ENCODE peak calls at places on chromosomes 3 and 15, in ten cellular contexts. H is GM06990; N is psoas muscle; G is effector memory CD4-positive, alpha-beta T cell; R is K562; T is naive thymus-derived CD4-positive, alpha-beta T cell; M is kidney; F is stomach; U is endothelial cell of umbilical vein; S is Panc1. K is an unnamed sample. For H3K36me3, the result is how much of the 10 kb centered on the place peaks cover.

GRCh38 chr15:90607361-90607760 is 77.6 kb downstream of the CRTC3 start:
- DNase-seq in N (no peak), H (no peak), T (no peak), R (no peak), F (no peak), S (no peak), U (no peak), M (no peak), G (no peak), K (no peak)

GRCh38 chr15:65675551-65675950 is 53.8 kb downstream of the SLC24A1 start:
- DNase-seq in S (no peak), H (no peak), N (no peak), R (no peak), G (no peak), T (no peak), M (no peak), U (no peak), F (no peak), K (no peak)

GRCh38 chr15:39591141-39591895 is 10.4 kb downstream of the THBS1 start:
- DNase-seq in R (no peak), F (no peak), S (no peak), N (no peak), H (no peak), G (no peak), U (peak), M (no peak), T (no peak), K (no peak)

GRCh38 chr15:88954431-88955277 is 41.5 kb upstream of the MFGE8 start:
- DNase-seq in H (peak), F (no peak), N (peak), T (no peak), R (no peak), M (peak), U (no peak), G (no peak), S (no peak), K (peak)

GRCh38 chr3:2853627-2854026 is 256.5 kb downstream of the IL5RA start:
- DNase-seq in R (peak), H (no peak), S (no peak), F (no peak), M (no peak), N (no peak), G (no peak), T (no peak), U (no peak), K (peak)

GRCh38 chr15:62798536-62798935 is 244.0 kb upstream of the TPM1 start:
- DNase-seq in N (no peak), G (no peak), R (no peak), T (no peak), M (no peak), S (no peak), U (no peak), F (no peak), H (no peak), K (no peak)

GRCh38 chr3:129184396-129184656 is 630 bp upstream of the CNBP start:
- DNase-seq in S (no peak), U (no peak), R (peak), T (no peak), G (peak), N (no peak), F (no peak), H (no peak), M (no peak), K (peak)

GRCh38 chr3:128435058-128435457 is 31.6 kb downstream of the DNAJB8 start:
- DNase-seq in R (no peak), T (no peak), F (peak), H (no peak), N (peak), U (no peak), G (no peak), M (no peak), S (no peak), K (no peak)

GRCh38 chr3:100210777-100211145 is 50.0 kb upstream of the TBC1D23 start:
- DNase-seq in H (peak), S (no peak), M (no peak), F (no peak), G (no peak), N (no peak), R (no peak), U (peak), T (peak), K (no peak)

GRCh38 chr3:183449391-183449790 is 21.0 kb upstream of the MCF2L2 start:
- DNase-seq in U (peak), F (no peak), H (no peak), G (no peak), N (no peak), R (peak), T (no peak), S (no peak), M (no peak), K (peak)

GRCh38 chr15:62506217-62506805 is 341.2 kb upstream of the C2CD4B start:
- DNase-seq in N (no peak), H (no peak), R (no peak), F (no peak), M (no peak), G (no peak), T (no peak), U (no peak), S (peak), K (no peak)

GRCh38 chr15:51727141-51727897 is 10.1 kb downstream of the LYSMD2 start:
- DNase-seq in G (no peak), H (no peak), T (no peak), R (peak), N (no peak), S (no peak), M (no peak), U (no peak), F (no peak), K (peak)

GRCh38 chr3:105827101-105827634 is 41.6 kb downstream of the CBLB start:
- DNase-seq in U (no peak), F (no peak), N (no peak), R (no peak), S (no peak), H (no peak), M (no peak), G (no peak), T (no peak), K (peak)

GRCh38 chr15:46277994-46278885 is 643.4 kb downstream of the SQOR start:
- DNase-seq in T (no peak), N (no peak), S (no peak), R (no peak), G (no peak), H (no peak), F (no peak), M (no peak), U (no peak), K (no peak)

GRCh38 chr15:48458876-48459275 is 127.6 kb downstream of the DUT start:
- DNase-seq in F (no peak), N (no peak), S (no peak), R (no peak), M (no peak), G (no peak), U (no peak), H (no peak), T (no peak), K (peak)

GRCh38 chr15:59396211-59396610 is 23.5 kb upstream of the MYO1E start:
- DNase-seq in F (no peak), M (no peak), U (no peak), N (no peak), H (no peak), G (no peak), T (no peak), R (no peak), S (no peak), K (no peak)

GRCh38 chr15:56752986-56753385 is 19.7 kb upstream of the ZNF280D start:
- DNase-seq in S (no peak), F (no peak), N (no peak), R (no peak), U (no peak), T (no peak), G (no peak), H (no peak), M (no peak), K (no peak)

GRCh38 chr3:189288348-189289235 is 116.8 kb downstream of the TPRG1 start:
- DNase-seq in R (no peak), F (no peak), N (no peak), S (no peak), G (no peak), U (no peak), M (no peak), H (peak), T (no peak), K (no peak)

GRCh38 chr3:141103503-141103902 is 52.4 kb downstream of the SPSB4 start:
- DNase-seq in U (no peak), H (no peak), R (no peak), S (no peak), M (no peak), T (no peak), F (no peak), N (no peak), G (no peak), K (no peak)

GRCh38 chr3:107082527-107082926 is 294.7 kb upstream of the CCDC54 start:
- DNase-seq in N (no peak), U (no peak), R (no peak), S (no peak), M (no peak), G (no peak), F (no peak), H (no peak), T (no peak), K (no peak)

GRCh38 chr3:186425788-186426730 is 64.0 kb upstream of the DGKG start:
- DNase-seq in G (no peak), U (no peak), S (no peak), M (no peak), H (peak), N (no peak), R (no peak), T (no peak), F (no peak), K (peak)

GRCh38 chr3:111315911-111316310 is 226.1 kb upstream of the CD96 start:
- DNase-seq in S (no peak), M (no peak), F (no peak), H (no peak), N (no peak), G (no peak), R (no peak), U (no peak), T (no peak), K (no peak)

GRCh38 chr3:135154186-135154585 is 359.1 kb downstream of the EPHB1 start:
- DNase-seq in N (no peak), U (no peak), R (no peak), M (no peak), T (no peak), G (no peak), H (no peak), S (no peak), F (no peak), K (no peak)

GRCh38 chr3:48548731-48549705 is 7.6 kb downstream of the PFKFB4 start:
- DNase-seq in M (peak), F (peak), U (peak), G (peak), R (peak), H (peak), T (peak), N (peak), S (no peak), K (peak)

GRCh38 chr3:195122261-195122660 is 148.7 kb downstream of the XXYLT1 start:
- DNase-seq in U (no peak), H (no peak), T (no peak), N (no peak), G (no peak), F (no peak), S (no peak), M (no peak), R (no peak), K (no peak)

GRCh38 chr3:87792193-87792531 is 266.6 kb downstream of the CGGBP1 start:
- DNase-seq in G (no peak), R (no peak), H (no peak), M (no peak), F (no peak), S (no peak), U (no peak), T (no peak), N (no peak), K (no peak)

GRCh38 chr3:22980346-22980745 is 222.8 kb upstream of the UBE2E2 start:
- DNase-seq in R (no peak), F (no peak), M (no peak), N (no peak), H (no peak), U (no peak), T (no peak), G (no peak), S (no peak), K (no peak)

GRCh38 chr15:57743424-57743823 is 36.9 kb downstream of the POLR2M start:
- DNase-seq in T (no peak), N (no peak), G (no peak), M (no peak), U (peak), H (no peak), R (peak), S (no peak), F (no peak), K (no peak)

GRCh38 chr3:73781536-73781935 is 156.8 kb upstream of the PDZRN3 start:
- DNase-seq in F (no peak), R (no peak), G (no peak), H (no peak), T (no peak), N (peak), U (no peak), S (no peak), M (no peak), K (no peak)

GRCh38 chr15:70508561-70509281 is 254.6 kb downstream of the UACA start:
- DNase-seq in H (no peak), M (no peak), T (no peak), R (no peak), F (no peak), N (no peak), G (no peak), U (peak), S (peak), K (no peak)

GRCh38 chr15:82942691-82943090 is 9.8 kb downstream of the HOMER2 start:
- DNase-seq in U (no peak), M (peak), H (no peak), N (peak), F (peak), S (no peak), G (no peak), T (no peak), R (no peak), K (no peak)

GRCh38 chr15:39919396-39919739 is 698 bp downstream of the GPR176 start:
- DNase-seq in U (no peak), F (no peak), N (no peak), H (no peak), T (peak), G (no peak), M (no peak), R (no peak), S (no peak), K (no peak)

GRCh38 chr3:124826703-124827102 is 60.5 kb downstream of the ITGB5 start:
- DNase-seq in F (no peak), S (peak), R (no peak), H (no peak), M (no peak), N (no peak), T (no peak), G (no peak), U (peak), K (no peak)

GRCh38 chr3:134934933-134935332 is 139.9 kb downstream of the EPHB1 start:
- DNase-seq in S (no peak), R (no peak), G (no peak), N (no peak), U (no peak), H (no peak), T (no peak), M (no peak), F (no peak), K (no peak)

GRCh38 chr3:149044329-149045083 is 41.8 kb downstream of the HLTF start:
- DNase-seq in U (no peak), F (no peak), R (no peak), T (no peak), G (no peak), M (no peak), S (no peak), H (no peak), N (no peak), K (no peak)
- H3K36me3 ChIP-seq in U (under half), F (under half), R (half or more), T (under half), G (under half), M (under half), S (half or more), H (under half), N (half or more), K (half or more)

GRCh38 chr3:13571264-13571663 is 22.3 kb downstream of the FBLN2 start:
- DNase-seq in N (no peak), H (no peak), S (no peak), R (no peak), U (no peak), G (no peak), F (no peak), T (no peak), M (no peak), K (no peak)
- H3K4me3 ChIP-seq in N (no peak), H (no peak), S (no peak), R (no peak), U (no peak), G (no peak), F (no peak), T (no peak), M (no peak), K (no peak)

DNA sequence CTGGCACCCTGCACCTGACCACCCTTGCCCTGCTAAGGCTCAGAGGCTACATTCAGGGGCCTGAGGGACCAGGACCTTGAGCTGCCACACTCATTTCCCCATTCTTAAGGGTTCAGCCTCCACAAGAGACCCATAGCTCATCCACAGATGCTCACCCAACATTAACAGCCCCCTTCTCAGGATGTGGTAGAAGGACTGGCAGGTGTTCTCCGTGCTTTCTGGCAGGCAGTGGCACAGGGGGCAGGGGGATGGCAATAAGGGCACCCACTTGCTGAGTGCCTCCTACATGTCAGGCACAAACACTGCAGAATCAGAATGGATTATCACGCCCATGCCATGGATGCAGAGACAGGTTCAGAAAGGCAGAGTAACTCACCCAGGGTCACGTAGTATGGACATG is 9.5 kb downstream of the MAPKAPK3 start:
- DNase-seq in M (no peak), S (no peak), R (no peak), H (no peak), T (no peak), U (no peak), G (no peak), N (no peak), F (no peak), K (no peak)
- H3K36me3 ChIP-seq in M (under half), S (under half), R (under half), H (under half), T (under half), U (under half), G (under half), N (under half), F (under half), K (under half)

GRCh38 chr3:46354984-46355383 is 1.1 kb downstream of the CCR2 start:
- DNase-seq in F (no peak), N (no peak), U (no peak), M (no peak), H (no peak), T (no peak), S (no peak), G (no peak), R (no peak), K (no peak)

GRCh38 chr3:46351646-46352045 is 2.3 kb upstream of the CCR2 start:
- DNase-seq in H (no peak), T (no peak), F (no peak), S (no peak), N (no peak), R (no peak), G (no peak), U (no peak), M (no peak), K (no peak)

GRCh38 chr3:46354478-46354877 is 567 bp downstream of the CCR2 start:
- DNase-seq in H (no peak), M (no peak), R (no peak), G (no peak), S (no peak), U (no peak), T (no peak), F (no peak), N (no peak), K (no peak)

GRCh38 chr3:46353090-46353489 is 821 bp upstream of the CCR2 start:
- DNase-seq in N (no peak), F (no peak), M (no peak), T (no peak), R (no peak), U (no peak), H (no peak), G (no peak), S (no peak), K (no peak)

DNA sequence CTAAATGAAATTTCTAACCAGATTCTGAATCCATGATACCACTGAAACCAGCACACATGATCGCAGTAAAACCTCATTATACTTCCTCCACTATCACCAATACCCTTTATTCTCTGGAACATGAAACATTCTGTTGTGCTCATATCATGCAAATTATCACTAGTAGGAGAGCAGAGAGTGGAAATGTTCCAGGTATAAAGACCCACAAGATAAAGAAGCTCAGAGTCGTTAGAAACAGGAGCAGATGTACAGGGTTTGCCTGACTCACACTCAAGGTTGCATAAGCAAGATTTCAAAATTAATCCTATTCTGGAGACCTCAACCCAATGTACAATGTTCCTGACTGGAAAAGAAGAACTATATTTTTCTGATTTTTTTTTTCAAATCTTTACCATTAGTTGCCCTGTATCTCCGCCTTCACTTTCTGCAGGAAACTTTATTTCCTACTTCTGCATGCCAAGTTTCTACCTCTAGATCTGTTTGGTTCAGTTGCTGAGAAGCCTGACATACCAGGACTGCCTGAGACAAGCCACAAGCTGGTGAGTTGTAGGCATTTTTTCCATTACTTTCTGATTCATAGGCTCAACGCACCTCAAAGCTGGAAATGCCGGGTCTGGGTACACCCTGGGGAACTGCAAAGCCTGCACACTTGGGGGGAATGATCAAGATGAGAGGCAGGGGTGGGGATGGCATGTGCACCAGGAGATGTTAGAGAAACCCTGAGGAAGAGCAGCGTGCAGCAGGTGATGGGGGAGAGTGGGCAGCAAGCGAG is at the start of gene CCR2:
- DNase-seq in H (no peak), G (no peak), M (no peak), R (no peak), F (no peak), S (no peak), N (no peak), T (no peak), U (no peak), K (no peak)
- H3K4me3 ChIP-seq in H (no peak), G (peak), M (no peak), R (no peak), F (no peak), S (no peak), N (no peak), T (no peak), U (no peak), K (no peak)

DNA sequence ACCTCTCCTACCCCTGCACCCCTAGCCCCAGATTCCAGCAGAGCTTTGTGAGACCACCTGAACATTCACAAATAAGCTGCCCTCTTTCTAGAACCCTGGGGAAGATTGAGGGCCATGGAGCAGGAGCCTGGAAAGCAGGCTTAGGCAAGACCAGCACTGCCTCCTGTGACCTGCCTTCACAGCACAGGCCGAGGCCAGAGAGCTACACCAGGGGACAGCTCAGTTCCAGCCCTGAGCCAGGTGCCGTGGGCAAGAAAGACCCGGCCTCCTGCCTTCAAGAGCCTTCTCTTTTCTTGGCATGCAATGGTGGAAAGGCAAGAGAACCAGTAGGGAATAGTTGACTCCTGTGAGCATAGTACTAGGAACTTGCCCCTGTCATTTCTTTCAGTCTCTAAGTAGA is 48.1 kb downstream of the SLC6A6 start:
- DNase-seq in S (no peak), U (no peak), H (no peak), R (no peak), M (no peak), T (no peak), F (no peak), N (no peak), G (no peak), K (no peak)
- H3K36me3 ChIP-seq in S (under half), U (under half), H (under half), R (half or more), M (under half), T (under half), F (half or more), N (half or more), G (half or more), K (under half)

DNA sequence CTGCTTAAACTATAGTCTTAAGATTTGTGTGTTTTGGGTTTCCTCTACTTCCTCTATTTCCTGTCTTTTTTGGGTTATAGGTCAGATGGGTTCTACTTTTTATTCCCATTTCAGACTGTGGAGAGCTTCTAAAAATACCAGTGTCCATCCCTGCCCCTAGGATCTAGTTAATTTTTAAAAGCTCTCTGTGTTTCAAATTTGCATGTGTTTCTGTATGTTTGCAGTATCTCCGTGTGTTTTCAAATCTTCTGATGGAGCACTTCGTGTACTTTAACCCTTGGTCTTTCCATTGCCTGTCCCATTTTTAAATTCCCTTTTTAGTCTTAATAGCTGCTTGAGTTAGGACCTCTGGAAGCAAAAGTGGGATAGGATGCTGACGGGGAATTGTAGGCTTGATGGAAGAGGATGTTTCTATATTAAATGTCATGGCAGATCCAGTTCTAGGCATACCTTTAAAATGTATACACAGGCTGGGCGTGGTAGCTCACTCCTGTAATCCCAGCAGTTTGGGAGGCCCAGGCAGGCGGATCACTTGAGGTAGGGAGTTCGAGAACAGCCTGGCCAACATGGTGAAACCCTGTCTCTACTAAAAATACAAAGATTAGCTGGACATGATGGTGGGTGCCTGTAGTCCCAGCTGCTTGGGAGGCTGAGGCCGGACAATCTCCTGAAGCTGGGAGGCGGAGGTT is 8.4 kb downstream of the CHD2 start:
- DNase-seq in U (no peak), N (no peak), G (no peak), F (no peak), R (no peak), M (no peak), S (no peak), H (no peak), T (no peak), K (no peak)
- H3K4me3 ChIP-seq in U (peak), N (peak), G (peak), F (no peak), R (no peak), M (peak), S (peak), H (no peak), T (peak), K (no peak)

K was measured in Karpas-422.